ENCODE peak calls at places on chromosomes 3 and 15, in seven cellular contexts. C is stomach, P is tibial nerve, B is mesendoderm, H is foreskin fibroblast, Q is A673, R is aorta. S is an unnamed sample.

GRCh38 chr15:62075595-62076279 is 9.0 kb downstream of the C2CD4A start:
- DNase-seq in C (peak; percentile 71), P (no peak), B (no peak), H (no peak), Q (no peak), R (no peak), S (no peak)

GRCh38 chr3:23856286-23856685 is 50.5 kb downstream of the UBE2E1 start:
- DNase-seq in C (no peak), P (no peak), B (no peak), H (no peak), Q (no peak), R (no peak), S (no peak)

GRCh38 chr3:57864853-57865252 is 108.7 kb downstream of the SLMAP start:
- DNase-seq in C (no peak), P (no peak), B (peak; percentile 10), H (peak; percentile 13), Q (peak; percentile 32), R (no peak), S (no peak)

GRCh38 chr3:24769918-24770317 is 275.3 kb upstream of the THRB start:
- DNase-seq in C (no peak), P (no peak), B (no peak), H (no peak), Q (no peak), R (no peak), S (no peak)

GRCh38 chr15:23439513-23439912 is 7.5 kb downstream of the GOLGA6L2 start:
- DNase-seq in C (no peak), P (no peak), B (no peak), H (no peak), Q (no peak), R (no peak), S (no peak)

GRCh38 chr3:1444196-1444595 is 351.4 kb downstream of the CNTN6 start:
- DNase-seq in C (no peak), P (no peak), B (no peak), H (no peak), Q (no peak), R (no peak), S (no peak)

GRCh38 chr3:128547368-128547987 is 54.5 kb upstream of the GATA2 start:
- DNase-seq in C (no peak), P (no peak), B (peak; percentile 48), H (peak; percentile 55), Q (no peak), R (peak; percentile 74), S (no peak)

GRCh38 chr3:149247025-149247710 is 25.5 kb upstream of the CP start:
- DNase-seq in C (no peak), P (no peak), B (no peak), H (no peak), Q (no peak), R (no peak), S (no peak)

GRCh38 chr3:71304684-71305083 is 278.8 kb downstream of the FOXP1 start:
- DNase-seq in C (no peak), P (no peak), B (peak; percentile 46), H (peak; percentile 23), Q (peak; percentile 58), R (no peak), S (peak; percentile 29)

GRCh38 chr15:65937476-65937875 is 68.2 kb downstream of the RAB11A start:
- DNase-seq in C (peak; percentile 67), P (no peak), B (no peak), H (no peak), Q (no peak), R (no peak), S (no peak)

GRCh38 chr15:41735033-41735432 is 39.3 kb upstream of the MAPKBP1 start:
- DNase-seq in C (no peak), P (no peak), B (no peak), H (no peak), Q (no peak), R (no peak), S (no peak)

GRCh38 chr3:14203521-14204079 is 25.0 kb downstream of the LSM3 start:
- DNase-seq in C (peak; percentile 65), P (peak; percentile 28), B (peak; percentile 86), H (peak; percentile 72), Q (peak; percentile 76), R (no peak), S (peak; percentile 77)

GRCh38 chr15:31327674-31328424 is 1.2 kb downstream of the KLF13 start:
- DNase-seq in C (peak; percentile 76), P (no peak), B (peak; percentile 48), H (peak; percentile 27), Q (peak; percentile 54), R (peak; percentile 81), S (peak; percentile 83)

GRCh38 chr3:110629917-110630316 is 441.7 kb upstream of the NECTIN3 start:
- DNase-seq in C (no peak), P (no peak), B (no peak), H (no peak), Q (no peak), R (no peak), S (no peak)

GRCh38 chr3:53617893-53618523 is 123.6 kb downstream of the CACNA1D start:
- DNase-seq in C (peak; percentile 23), P (no peak), B (no peak), H (no peak), Q (no peak), R (no peak), S (no peak)

GRCh38 chr15:90191795-90192494 is 9.2 kb upstream of the SEMA4B start:
- DNase-seq in C (peak; percentile 85), P (peak; percentile 49), B (no peak), H (no peak), Q (peak; percentile 51), R (no peak), S (peak; percentile 74)

GRCh38 chr15:25850154-25851111 is 12.7 kb downstream of the ATP10A start:
- DNase-seq in C (peak; percentile 52), P (peak; percentile 27), B (peak; percentile 61), H (peak; percentile 76), Q (peak; percentile 4), R (peak; percentile 95), S (peak; percentile 86)

GRCh38 chr3:107142786-107143185 is 234.5 kb upstream of the CCDC54 start:
- DNase-seq in C (no peak), P (no peak), B (peak; percentile 87), H (no peak), Q (no peak), R (no peak), S (no peak)

GRCh38 chr3:54836876-54837275 is 91.0 kb downstream of the LRTM1 start:
- DNase-seq in C (no peak), P (no peak), B (no peak), H (no peak), Q (no peak), R (no peak), S (no peak)

GRCh38 chr3:188124184-188124583 is 29.8 kb upstream of the LPP start:
- DNase-seq in C (no peak), P (no peak), B (no peak), H (no peak), Q (no peak), R (no peak), S (no peak)

GRCh38 chr3:136186330-136186729 is 9.8 kb downstream of the MSL2 start:
- DNase-seq in C (peak; percentile 47), P (no peak), B (no peak), H (no peak), Q (no peak), R (no peak), S (no peak)

GRCh38 chr3:196486263-196486662 is 17.3 kb downstream of the RNF168 start:
- DNase-seq in C (no peak), P (no peak), B (peak; percentile 13), H (no peak), Q (no peak), R (no peak), S (no peak)

GRCh38 chr3:194375473-194375872 is 5.9 kb upstream of the LRRC15 start:
- DNase-seq in C (no peak), P (no peak), B (peak; percentile 90), H (no peak), Q (peak; percentile 62), R (peak; percentile 28), S (no peak)

DNA sequence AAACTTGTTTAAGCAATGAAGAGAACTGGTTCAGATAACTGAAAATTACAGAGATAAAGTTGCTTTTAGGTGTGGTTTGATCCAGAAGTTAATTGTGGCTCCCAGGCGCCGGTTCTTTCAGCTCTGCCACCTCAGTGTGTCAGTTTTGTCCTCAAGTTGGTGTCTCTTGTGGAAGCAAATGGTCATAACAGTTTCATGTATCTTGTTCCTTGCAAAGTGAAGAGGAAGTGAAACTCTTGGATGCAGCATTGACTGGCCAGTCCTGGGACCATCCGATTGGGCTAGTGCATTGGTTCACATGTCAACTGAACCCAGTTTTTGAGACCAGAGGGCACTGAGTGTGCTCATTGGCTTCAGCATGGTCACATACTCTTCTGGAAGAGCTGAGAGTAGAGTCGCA is 181.4 kb upstream of the GRM7 start:
- DNase-seq in C (no peak), P (no peak), B (peak; percentile 3), H (no peak), Q (no peak), R (no peak), S (no peak)
- H3K4me3 ChIP-seq in C (no peak overlapping the region), P (no peak overlapping the region), B (no peak overlapping the region), H (no peak overlapping the region), Q (no peak overlapping the region), R (no peak overlapping the region), S (no peak overlapping the region)

GRCh38 chr3:170448530-170449110 is 30.0 kb downstream of the CLDN11 start:
- DNase-seq in C (no peak), P (no peak), B (no peak), H (no peak), Q (no peak), R (no peak), S (no peak)
- H3K4me3 ChIP-seq in C (no peak overlapping the region), P (no peak overlapping the region), B (no peak overlapping the region), H (no peak overlapping the region), Q (no peak overlapping the region), R (no peak overlapping the region), S (no peak overlapping the region)

GRCh38 chr3:156681003-156681402 is 6.6 kb downstream of the TIPARP start:
- DNase-seq in C (peak; percentile 50), P (no peak), B (peak; percentile 97), H (peak; percentile 75), Q (peak; percentile 48), R (no peak), S (no peak)
- H3K4me3 ChIP-seq in C (peak overlapping the region; percentile 17), P (no peak overlapping the region), B (no peak overlapping the region), H (peak overlapping the region; percentile 0), Q (peak overlapping the region; percentile 89), R (no peak overlapping the region), S (no peak overlapping the region)

GRCh38 chr3:152232679-152233078 is 36.0 kb upstream of the MBNL1 start:
- DNase-seq in C (no peak), P (no peak), B (no peak), H (no peak), Q (no peak), R (no peak), S (no peak)

GRCh38 chr3:152230367-152230766 is 38.4 kb upstream of the MBNL1 start:
- DNase-seq in C (no peak), P (no peak), B (no peak), H (no peak), Q (no peak), R (no peak), S (no peak)

GRCh38 chr3:152225176-152225575 is 43.6 kb upstream of the MBNL1 start:
- DNase-seq in C (no peak), P (no peak), B (no peak), H (no peak), Q (no peak), R (no peak), S (no peak)

GRCh38 chr3:152232001-152232400 is 36.7 kb upstream of the MBNL1 start:
- DNase-seq in C (no peak), P (no peak), B (no peak), H (no peak), Q (no peak), R (no peak), S (no peak)

DNA sequence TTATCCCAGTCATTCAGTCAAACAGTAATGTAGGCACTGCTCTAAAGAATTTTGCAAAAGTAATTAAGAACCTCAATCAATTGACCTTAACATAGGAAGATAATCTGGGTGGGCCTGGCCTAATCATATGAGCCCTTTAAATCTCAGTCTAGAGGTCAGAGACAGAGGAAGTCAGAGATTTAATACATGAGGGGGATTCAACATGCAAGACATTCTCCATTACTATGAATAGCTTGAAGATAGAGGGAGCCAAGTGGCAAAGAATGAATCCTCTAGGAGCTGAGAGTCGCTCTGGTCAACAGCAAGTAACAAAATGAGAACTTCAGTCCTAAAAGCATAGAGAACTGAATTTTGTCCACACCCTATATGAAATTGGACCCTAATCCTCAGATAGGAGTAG is 39.0 kb upstream of the MBNL1 start:
- DNase-seq in C (no peak), P (no peak), B (peak; percentile 15), H (no peak), Q (peak; percentile 4), R (no peak), S (no peak)
- H3K4me3 ChIP-seq in C (no peak overlapping the region), P (no peak overlapping the region), B (no peak overlapping the region), H (no peak overlapping the region), Q (no peak overlapping the region), R (no peak overlapping the region), S (no peak overlapping the region)

S was measured in tibial artery.